ENCODE peak calls at places on chromosomes 1 and 21, in nine cellular contexts. O, R, D, H, C, V, E, S and X are unnamed samples.

GRCh38 chr1:233627376-233627775 is 13.5 kb downstream of the KCNK1 start:
- DNase-seq in O (peak; percentile 31), R (no peak), D (no peak), H (no peak), C (no peak), V (no peak), E (no peak), S (no peak), X (no peak)

GRCh38 chr1:61261585-61261984 is 179.2 kb downstream of the NFIA start:
- DNase-seq in O (no peak), R (no peak), D (no peak), H (no peak), C (peak; percentile 17), V (no peak), E (no peak), S (no peak), X (no peak)

GRCh38 chr1:92466702-92467101 is 20.0 kb downstream of the GFI1 start:
- DNase-seq in O (no peak), R (no peak), D (no peak), H (no peak), C (no peak), V (no peak), E (no peak), S (no peak), X (no peak)

GRCh38 chr1:232445361-232446106 is 184.4 kb downstream of the SIPA1L2 start:
- DNase-seq in O (no peak), R (no peak), D (no peak), H (peak; percentile 22), C (no peak), V (no peak), E (no peak), S (no peak), X (no peak)

GRCh38 chr1:175841613-175842234 is 98.3 kb upstream of the TNR start:
- DNase-seq in O (no peak), R (no peak), D (no peak), H (no peak), C (no peak), V (no peak), E (no peak), S (no peak), X (no peak)

GRCh38 chr1:226653311-226653921 is 85.7 kb downstream of the ITPKB start:
- DNase-seq in O (peak; percentile 41), R (no peak), D (no peak), H (no peak), C (no peak), V (no peak), E (no peak), S (no peak), X (no peak)

GRCh38 chr1:227370463-227371254 is 52.4 kb upstream of the CDC42BPA start:
- DNase-seq in O (no peak), R (peak; percentile 55), D (no peak), H (peak; percentile 18), C (peak; percentile 62), V (no peak), E (no peak), S (no peak), X (no peak)

GRCh38 chr21:34844033-34844923 is 175.5 kb downstream of the CLIC6 start:
- DNase-seq in O (no peak), R (no peak), D (no peak), H (peak; percentile 71), C (peak; percentile 23), V (no peak), E (no peak), S (peak; percentile 52), X (no peak)

GRCh38 chr1:235073331-235073967 is 55.2 kb downstream of the TOMM20 start:
- DNase-seq in O (no peak), R (no peak), D (peak; percentile 77), H (no peak), C (no peak), V (no peak), E (no peak), S (no peak), X (no peak)